ENCODE peak calls at places on chromosomes 7 and 10, in nine cellular contexts. Z is heart left ventricle, O is ascending aorta, B is SHP77, N is brain microvascular endothelial cell, C is choroid plexus epithelial cell, T is stromal cell of bone marrow, S is HT1080, Y is aorta. M is an unnamed sample.

GRCh38 chr10:127552446-127552845 is 3.3 kb downstream of the NPS start:
- DNase-seq in C (no peak), O (no peak), T (no peak), Z (no peak), N (no peak), S (no peak), Y (no peak), B (no peak), M (no peak)

GRCh38 chr7:29400435-29400834 is 163.2 kb upstream of the PRR15 start:
- DNase-seq in C (no peak), B (no peak), Z (no peak), O (no peak), Y (no peak), N (no peak), T (no peak), S (no peak), M (no peak)

GRCh38 chr7:65438593-65438992 is 64.9 kb downstream of the ZNF92 start:
- DNase-seq in S (peak), T (peak), Y (no peak), Z (no peak), N (peak), C (peak), B (no peak), O (no peak), M (no peak)

GRCh38 chr7:71145906-71146901 is 14.3 kb downstream of the GALNT17 start:
- DNase-seq in T (no peak), Y (no peak), O (no peak), Z (peak), N (no peak), B (no peak), S (no peak), C (no peak), M (no peak)

GRCh38 chr7:17495655-17496396 is 197.4 kb downstream of the AHR start:
- DNase-seq in B (no peak), O (no peak), T (no peak), S (no peak), C (no peak), Z (no peak), Y (no peak), N (no peak), M (no peak)

GRCh38 chr7:30757343-30757695 is 5.4 kb downstream of the INMT start:
- DNase-seq in O (no peak), C (peak), S (no peak), T (no peak), B (no peak), N (no peak), Z (no peak), Y (no peak), M (no peak)

GRCh38 chr7:41979834-41980307 is 257.1 kb downstream of the GLI3 start:
- DNase-seq in Z (no peak), B (no peak), S (peak), O (no peak), Y (no peak), C (peak), T (peak), N (peak), M (no peak)

GRCh38 chr10:70925377-70926214 is 37.2 kb upstream of the PCBD1 start:
- DNase-seq in N (no peak), C (peak), O (no peak), S (peak), T (peak), Y (peak), B (no peak), Z (no peak), M (peak)

GRCh38 chr7:150685219-150686029 is at the start of gene GIMAP2:
- DNase-seq in Y (no peak), O (no peak), C (peak), Z (no peak), B (no peak), N (no peak), S (peak), T (peak), M (no peak)

GRCh38 chr7:32335107-32335506 is 155.1 kb downstream of the LSM5 start:
- DNase-seq in Z (no peak), B (no peak), N (peak), Y (no peak), C (peak), T (no peak), S (peak), O (no peak), M (no peak)

GRCh38 chr7:19674266-19674960 is 34.4 kb downstream of the POLR1F start:
- DNase-seq in B (no peak), C (peak), S (peak), Y (no peak), O (no peak), N (peak), Z (no peak), T (peak), M (no peak)

GRCh38 chr10:89206402-89207180 is 526 bp downstream of the CH25H start:
- DNase-seq in T (no peak), N (no peak), Z (peak), Y (peak), S (no peak), B (no peak), O (no peak), C (peak), M (peak)

GRCh38 chr10:11898372-11899066 is 75.4 kb downstream of the PROSER2 start:
- DNase-seq in B (peak), N (no peak), O (no peak), C (peak), Y (peak), T (no peak), Z (peak), S (peak), M (no peak)

GRCh38 chr10:44517635-44518034 is 132.7 kb upstream of the CXCL12 start:
- DNase-seq in Z (no peak), Y (no peak), C (no peak), N (no peak), S (peak), T (no peak), B (no peak), O (no peak), M (no peak)

GRCh38 chr10:32946108-32946507 is 11.9 kb downstream of the ITGB1 start:
- DNase-seq in T (no peak), B (no peak), Y (no peak), N (no peak), Z (no peak), O (no peak), S (no peak), C (no peak), M (no peak)

GRCh38 chr10:3801558-3802192 is 16.7 kb upstream of the KLF6 start:
- DNase-seq in Z (peak), C (no peak), B (no peak), N (no peak), Y (no peak), T (no peak), O (no peak), S (no peak), M (peak)

GRCh38 chr7:44491229-44491628 is 771 bp upstream of the NUDCD3 start:
- DNase-seq in Y (no peak), Z (no peak), N (no peak), T (no peak), O (no peak), S (no peak), C (no peak), B (no peak), M (no peak)

GRCh38 chr7:16667355-16667754 is 21.4 kb downstream of the BZW2 start:
- DNase-seq in S (no peak), Y (no peak), O (no peak), T (no peak), Z (no peak), N (no peak), B (no peak), C (no peak), M (no peak)

GRCh38 chr10:93346712-93347111 is 135.4 kb downstream of the MYOF start:
- DNase-seq in B (no peak), Y (no peak), O (no peak), S (peak), C (peak), T (no peak), Z (no peak), N (no peak), M (no peak)

GRCh38 chr10:68665841-68666240 is 55.2 kb upstream of the CCAR1 start:
- DNase-seq in S (no peak), B (no peak), T (peak), N (peak), Z (no peak), O (no peak), Y (no peak), C (peak), M (no peak)

GRCh38 chr7:30983042-30983913 is 19.5 kb downstream of the GHRHR start:
- DNase-seq in Y (peak), O (no peak), S (peak), T (peak), C (peak), B (peak), N (peak), Z (peak), M (peak)

GRCh38 chr7:83520706-83521105 is 128.2 kb downstream of the SEMA3E start:
- DNase-seq in C (no peak), O (no peak), N (no peak), Z (no peak), T (no peak), Y (no peak), S (no peak), B (no peak), M (no peak)

GRCh38 chr7:2270495-2270894 is 28.5 kb downstream of the NUDT1 start:
- DNase-seq in T (no peak), S (no peak), Y (no peak), B (no peak), C (no peak), Z (no peak), O (no peak), N (no peak), M (no peak)

GRCh38 chr7:131385039-131385605 is 57.4 kb downstream of the MKLN1 start:
- DNase-seq in C (peak), S (no peak), Z (no peak), B (no peak), T (no peak), N (no peak), Y (no peak), O (no peak), M (no peak)